ENCODE peak calls at places on chromosome 14, in six cellular contexts. One of them, this sample, is unnamed.

GRCh38 chr14:69328765-69329164 is 68.8 kb downstream of the GALNT16 start:
- DNase-seq in M059J: no peak
- DNase-seq in T1000: no peak
- DNase-seq in mesothelial cell of epicardium: no peak
- DNase-seq in nephron progenitor cell: no peak
- DNase-seq in T follicular helper cell: no peak
- DNase-seq in this sample: no peak

GRCh38 chr14:47993883-47994282 is 318.5 kb upstream of the MDGA2 start:
- DNase-seq in T follicular helper cell: no peak
- DNase-seq in T1000: no peak
- DNase-seq in nephron progenitor cell: no peak
- DNase-seq in mesothelial cell of epicardium: no peak
- DNase-seq in M059J: no peak
- DNase-seq in this sample: no peak

GRCh38 chr14:101469382-101470251 is 91.7 kb upstream of the DIO3 start:
- DNase-seq in M059J: no peak
- DNase-seq in nephron progenitor cell: no peak
- DNase-seq in T1000: no peak
- DNase-seq in mesothelial cell of epicardium: no peak
- DNase-seq in T follicular helper cell: no peak
- DNase-seq in this sample: no peak

GRCh38 chr14:23379331-23380196 is 2.7 kb downstream of the CMTM5 start:
- DNase-seq in T follicular helper cell: peak; percentile 59
- DNase-seq in nephron progenitor cell: peak; percentile 58
- DNase-seq in mesothelial cell of epicardium: peak; percentile 74
- DNase-seq in M059J: peak; percentile 25
- DNase-seq in T1000: peak; percentile 22
- DNase-seq in this sample: peak; percentile 83

GRCh38 chr14:38737657-38738056 is 365.4 kb downstream of the SEC23A start:
- DNase-seq in nephron progenitor cell: peak; percentile 39
- DNase-seq in T follicular helper cell: no peak
- DNase-seq in T1000: no peak
- DNase-seq in M059J: no peak
- DNase-seq in mesothelial cell of epicardium: no peak
- DNase-seq in this sample: no peak

GRCh38 chr14:88611878-88612277 is 49.0 kb downstream of the ZC3H14 start:
- DNase-seq in T1000: no peak
- DNase-seq in mesothelial cell of epicardium: no peak
- DNase-seq in nephron progenitor cell: no peak
- DNase-seq in M059J: peak; percentile 23
- DNase-seq in T follicular helper cell: no peak
- DNase-seq in this sample: no peak

GRCh38 chr14:68695326-68695768 is 97.5 kb downstream of the ZFP36L1 start:
- DNase-seq in T follicular helper cell: no peak
- DNase-seq in M059J: peak; percentile 100
- DNase-seq in T1000: peak; percentile 87
- DNase-seq in mesothelial cell of epicardium: no peak
- DNase-seq in nephron progenitor cell: no peak
- DNase-seq in this sample: peak; percentile 46

GRCh38 chr14:98953544-98954346 is 318.3 kb downstream of the BCL11B start:
- DNase-seq in T follicular helper cell: no peak
- DNase-seq in nephron progenitor cell: no peak
- DNase-seq in T1000: peak; percentile 31
- DNase-seq in M059J: peak; percentile 81
- DNase-seq in mesothelial cell of epicardium: peak; percentile 34
- DNase-seq in this sample: no peak

GRCh38 chr14:41873379-41874034 is 266.8 kb downstream of the LRFN5 start:
- DNase-seq in mesothelial cell of epicardium: no peak
- DNase-seq in T1000: no peak
- DNase-seq in nephron progenitor cell: no peak
- DNase-seq in T follicular helper cell: no peak
- DNase-seq in M059J: peak; percentile 1
- DNase-seq in this sample: no peak

GRCh38 chr14:59541731-59542130 is 34.9 kb downstream of the CCDC175 start:
- DNase-seq in nephron progenitor cell: no peak
- DNase-seq in M059J: no peak
- DNase-seq in mesothelial cell of epicardium: no peak
- DNase-seq in T1000: no peak
- DNase-seq in T follicular helper cell: no peak
- DNase-seq in this sample: no peak

GRCh38 chr14:39043352-39043943 is 59.6 kb downstream of the SEC23A start:
- DNase-seq in mesothelial cell of epicardium: no peak
- DNase-seq in T follicular helper cell: no peak
- DNase-seq in nephron progenitor cell: no peak
- DNase-seq in M059J: no peak
- DNase-seq in T1000: no peak
- DNase-seq in this sample: no peak

GRCh38 chr14:95515080-95515489 is 1.4 kb downstream of the SYNE3 start:
- DNase-seq in T follicular helper cell: no peak
- DNase-seq in T1000: peak; percentile 21
- DNase-seq in M059J: no peak
- DNase-seq in mesothelial cell of epicardium: peak; percentile 60
- DNase-seq in nephron progenitor cell: peak; percentile 21
- DNase-seq in this sample: peak; percentile 97

GRCh38 chr14:35337557-35338255 is 45.5 kb downstream of the PSMA6 start:
- DNase-seq in T1000: no peak
- DNase-seq in M059J: no peak
- DNase-seq in nephron progenitor cell: no peak
- DNase-seq in T follicular helper cell: no peak
- DNase-seq in mesothelial cell of epicardium: no peak
- DNase-seq in this sample: no peak

GRCh38 chr14:52987514-52987913 is 36.7 kb upstream of the FERMT2 start:
- DNase-seq in T1000: no peak
- DNase-seq in T follicular helper cell: no peak
- DNase-seq in nephron progenitor cell: no peak
- DNase-seq in M059J: no peak
- DNase-seq in mesothelial cell of epicardium: no peak
- DNase-seq in this sample: no peak

This sample was measured in SJCRH30.